ENCODE peak calls at places on chromosomes 4 and X, in eight cellular contexts. One of them, this sample, is unnamed.

GRCh38 chr4:48017108-48017527 is 546 bp downstream of the NIPAL1 start:
- DNase-seq in hypothalamus: no peak
- DNase-seq in activated naive CD4-positive, alpha-beta T cell: no peak
- DNase-seq in body of pancreas: peak
- DNase-seq in SJSA1: peak
- DNase-seq in endothelial cell: peak
- DNase-seq in HCT116: peak
- DNase-seq in posterior cingulate gyrus: peak
- DNase-seq in this sample: no peak

GRCh38 chrX:105658136-105658535 is 164.2 kb upstream of the NRK start:
- DNase-seq in hypothalamus: no peak
- DNase-seq in activated naive CD4-positive, alpha-beta T cell: no peak
- DNase-seq in body of pancreas: no peak
- DNase-seq in SJSA1: no peak
- DNase-seq in endothelial cell: no peak
- DNase-seq in HCT116: no peak
- DNase-seq in posterior cingulate gyrus: no peak
- DNase-seq in this sample: no peak

GRCh38 chr4:8228319-8229250 is 29.5 kb downstream of the SH3TC1 start:
- DNase-seq in hypothalamus: peak
- DNase-seq in activated naive CD4-positive, alpha-beta T cell: peak
- DNase-seq in body of pancreas: peak
- DNase-seq in SJSA1: no peak
- DNase-seq in endothelial cell: no peak
- DNase-seq in HCT116: no peak
- DNase-seq in posterior cingulate gyrus: peak
- DNase-seq in this sample: no peak

GRCh38 chr4:162852642-162853041 is 314.0 kb downstream of the NAF1 start:
- DNase-seq in hypothalamus: no peak
- DNase-seq in activated naive CD4-positive, alpha-beta T cell: no peak
- DNase-seq in body of pancreas: no peak
- DNase-seq in SJSA1: no peak
- DNase-seq in endothelial cell: no peak
- DNase-seq in HCT116: no peak
- DNase-seq in posterior cingulate gyrus: no peak
- DNase-seq in this sample: no peak

GRCh38 chr4:183758735-183759447 is 99.8 kb downstream of the TRAPPC11 start:
- DNase-seq in hypothalamus: no peak
- DNase-seq in activated naive CD4-positive, alpha-beta T cell: no peak
- DNase-seq in body of pancreas: no peak
- DNase-seq in SJSA1: no peak
- DNase-seq in endothelial cell: no peak
- DNase-seq in HCT116: no peak
- DNase-seq in posterior cingulate gyrus: no peak
- DNase-seq in this sample: no peak

GRCh38 chrX:68568136-68568535 is 69.3 kb downstream of the YIPF6 start:
- DNase-seq in hypothalamus: no peak
- DNase-seq in activated naive CD4-positive, alpha-beta T cell: no peak
- DNase-seq in body of pancreas: no peak
- DNase-seq in SJSA1: no peak
- DNase-seq in endothelial cell: no peak
- DNase-seq in HCT116: no peak
- DNase-seq in posterior cingulate gyrus: no peak
- DNase-seq in this sample: no peak

GRCh38 chr4:159543831-159544230 is 441.0 kb downstream of the RAPGEF2 start:
- DNase-seq in hypothalamus: no peak
- DNase-seq in activated naive CD4-positive, alpha-beta T cell: no peak
- DNase-seq in body of pancreas: no peak
- DNase-seq in SJSA1: no peak
- DNase-seq in endothelial cell: no peak
- DNase-seq in HCT116: no peak
- DNase-seq in posterior cingulate gyrus: no peak
- DNase-seq in this sample: no peak

GRCh38 chrX:151153086-151153485 is 23.3 kb upstream of the GPR50 start:
- DNase-seq in hypothalamus: no peak
- DNase-seq in activated naive CD4-positive, alpha-beta T cell: no peak
- DNase-seq in body of pancreas: no peak
- DNase-seq in SJSA1: no peak
- DNase-seq in endothelial cell: peak
- DNase-seq in HCT116: no peak
- DNase-seq in posterior cingulate gyrus: peak
- DNase-seq in this sample: peak

GRCh38 chrX:120813982-120814381 is 61.7 kb downstream of the CT47B1 start:
- DNase-seq in hypothalamus: no peak
- DNase-seq in activated naive CD4-positive, alpha-beta T cell: no peak
- DNase-seq in body of pancreas: no peak
- DNase-seq in SJSA1: no peak
- DNase-seq in endothelial cell: no peak
- DNase-seq in HCT116: no peak
- DNase-seq in posterior cingulate gyrus: no peak
- DNase-seq in this sample: no peak

GRCh38 chr4:41693629-41694028 is 54.9 kb downstream of the PHOX2B start:
- DNase-seq in hypothalamus: no peak
- DNase-seq in activated naive CD4-positive, alpha-beta T cell: no peak
- DNase-seq in body of pancreas: no peak
- DNase-seq in SJSA1: no peak
- DNase-seq in endothelial cell: no peak
- DNase-seq in HCT116: no peak
- DNase-seq in posterior cingulate gyrus: no peak
- DNase-seq in this sample: peak

GRCh38 chr4:83082777-83083176 is 31.8 kb downstream of the PLAC8 start:
- DNase-seq in hypothalamus: no peak
- DNase-seq in activated naive CD4-positive, alpha-beta T cell: no peak
- DNase-seq in body of pancreas: no peak
- DNase-seq in SJSA1: no peak
- DNase-seq in endothelial cell: no peak
- DNase-seq in HCT116: no peak
- DNase-seq in posterior cingulate gyrus: no peak
- DNase-seq in this sample: no peak

GRCh38 chr4:187208641-187209040 is 485.0 kb upstream of the FAT1 start:
- DNase-seq in hypothalamus: no peak
- DNase-seq in activated naive CD4-positive, alpha-beta T cell: no peak
- DNase-seq in body of pancreas: no peak
- DNase-seq in SJSA1: no peak
- DNase-seq in endothelial cell: no peak
- DNase-seq in HCT116: no peak
- DNase-seq in posterior cingulate gyrus: no peak
- DNase-seq in this sample: no peak

GRCh38 chr4:84451546-84451945 is 47.5 kb downstream of the NKX6-1 start:
- DNase-seq in hypothalamus: no peak
- DNase-seq in activated naive CD4-positive, alpha-beta T cell: no peak
- DNase-seq in body of pancreas: no peak
- DNase-seq in SJSA1: no peak
- DNase-seq in endothelial cell: no peak
- DNase-seq in HCT116: no peak
- DNase-seq in posterior cingulate gyrus: no peak
- DNase-seq in this sample: no peak

This sample was measured in NCI-H2227 treated with DMSO at 0.1 percent for 48 hours.